ENCODE peak calls at places on chromosomes 7 and 10, in ten cellular contexts. One of them, this sample, is unnamed.

GRCh38 chr7:55171157-55171556 is 152.3 kb downstream of the EGFR start:
- DNase-seq in SJSA1: no peak
- DNase-seq in A673: no peak
- DNase-seq in right atrium auricular region: no peak
- DNase-seq in naive thymus-derived CD4-positive, alpha-beta T cell: no peak
- DNase-seq in left lung: no peak
- DNase-seq in mammary epithelial cell: no peak
- DNase-seq in tibial nerve: no peak
- DNase-seq in upper lobe of left lung: no peak
- DNase-seq in keratinocyte: no peak
- DNase-seq in this sample: no peak

GRCh38 chr7:28575241-28575643 is 162.9 kb downstream of the CREB5 start:
- DNase-seq in keratinocyte: no peak
- DNase-seq in naive thymus-derived CD4-positive, alpha-beta T cell: no peak
- DNase-seq in SJSA1: no peak
- DNase-seq in A673: no peak
- DNase-seq in left lung: no peak
- DNase-seq in mammary epithelial cell: peak; percentile 65
- DNase-seq in upper lobe of left lung: no peak
- DNase-seq in right atrium auricular region: no peak
- DNase-seq in tibial nerve: no peak
- DNase-seq in this sample: no peak

GRCh38 chr10:11344550-11344949 is 266.9 kb downstream of the USP6NL start:
- DNase-seq in naive thymus-derived CD4-positive, alpha-beta T cell: no peak
- DNase-seq in A673: no peak
- DNase-seq in tibial nerve: no peak
- DNase-seq in upper lobe of left lung: peak; percentile 76
- DNase-seq in left lung: peak; percentile 71
- DNase-seq in keratinocyte: no peak
- DNase-seq in SJSA1: no peak
- DNase-seq in right atrium auricular region: no peak
- DNase-seq in mammary epithelial cell: no peak
- DNase-seq in this sample: no peak

GRCh38 chr10:31646519-31646918 is 282.1 kb downstream of the ARHGAP12 start:
- DNase-seq in SJSA1: no peak
- DNase-seq in upper lobe of left lung: no peak
- DNase-seq in naive thymus-derived CD4-positive, alpha-beta T cell: no peak
- DNase-seq in right atrium auricular region: no peak
- DNase-seq in tibial nerve: no peak
- DNase-seq in A673: no peak
- DNase-seq in left lung: no peak
- DNase-seq in keratinocyte: no peak
- DNase-seq in mammary epithelial cell: peak; percentile 20
- DNase-seq in this sample: no peak

GRCh38 chr10:78927257-78927995 is 141.3 kb upstream of the ZMIZ1 start:
- DNase-seq in keratinocyte: no peak
- DNase-seq in right atrium auricular region: no peak
- DNase-seq in SJSA1: no peak
- DNase-seq in naive thymus-derived CD4-positive, alpha-beta T cell: no peak
- DNase-seq in upper lobe of left lung: no peak
- DNase-seq in A673: no peak
- DNase-seq in tibial nerve: no peak
- DNase-seq in left lung: no peak
- DNase-seq in mammary epithelial cell: peak; percentile 50
- DNase-seq in this sample: no peak

GRCh38 chr7:81468516-81468915 is 301.3 kb downstream of the HGF start:
- DNase-seq in A673: no peak
- DNase-seq in naive thymus-derived CD4-positive, alpha-beta T cell: no peak
- DNase-seq in keratinocyte: no peak
- DNase-seq in left lung: no peak
- DNase-seq in SJSA1: no peak
- DNase-seq in upper lobe of left lung: no peak
- DNase-seq in tibial nerve: no peak
- DNase-seq in mammary epithelial cell: no peak
- DNase-seq in right atrium auricular region: no peak
- DNase-seq in this sample: no peak

GRCh38 chr7:69078997-69079769 is 519.1 kb upstream of the AUTS2 start:
- DNase-seq in right atrium auricular region: no peak
- DNase-seq in SJSA1: no peak
- DNase-seq in upper lobe of left lung: no peak
- DNase-seq in keratinocyte: no peak
- DNase-seq in naive thymus-derived CD4-positive, alpha-beta T cell: no peak
- DNase-seq in mammary epithelial cell: no peak
- DNase-seq in tibial nerve: no peak
- DNase-seq in left lung: no peak
- DNase-seq in A673: no peak
- DNase-seq in this sample: no peak

GRCh38 chr10:99676435-99676834 is 17.1 kb downstream of the ENTPD7 start:
- DNase-seq in tibial nerve: no peak
- DNase-seq in SJSA1: no peak
- DNase-seq in mammary epithelial cell: no peak
- DNase-seq in left lung: no peak
- DNase-seq in naive thymus-derived CD4-positive, alpha-beta T cell: no peak
- DNase-seq in right atrium auricular region: no peak
- DNase-seq in A673: no peak
- DNase-seq in keratinocyte: no peak
- DNase-seq in upper lobe of left lung: no peak
- DNase-seq in this sample: no peak

GRCh38 chr7:36535866-36536664 is 146.4 kb downstream of the ANLN start:
- DNase-seq in keratinocyte: peak; percentile 35
- DNase-seq in upper lobe of left lung: no peak
- DNase-seq in naive thymus-derived CD4-positive, alpha-beta T cell: no peak
- DNase-seq in tibial nerve: no peak
- DNase-seq in SJSA1: no peak
- DNase-seq in A673: no peak
- DNase-seq in left lung: no peak
- DNase-seq in mammary epithelial cell: peak; percentile 86
- DNase-seq in right atrium auricular region: no peak
- DNase-seq in this sample: no peak

GRCh38 chr7:75881436-75882095 is 2.7 kb downstream of the RHBDD2 start:
- DNase-seq in left lung: no peak
- DNase-seq in naive thymus-derived CD4-positive, alpha-beta T cell: no peak
- DNase-seq in upper lobe of left lung: no peak
- DNase-seq in SJSA1: no peak
- DNase-seq in right atrium auricular region: no peak
- DNase-seq in tibial nerve: no peak
- DNase-seq in mammary epithelial cell: no peak
- DNase-seq in A673: peak; percentile 63
- DNase-seq in keratinocyte: no peak
- DNase-seq in this sample: no peak

GRCh38 chr7:75878769-75879596 is at the start of gene RHBDD2:
- DNase-seq in keratinocyte: peak; percentile 59
- DNase-seq in tibial nerve: peak; percentile 93
- DNase-seq in SJSA1: peak; percentile 96
- DNase-seq in left lung: peak; percentile 98
- DNase-seq in upper lobe of left lung: peak; percentile 99
- DNase-seq in naive thymus-derived CD4-positive, alpha-beta T cell: peak; percentile 96
- DNase-seq in mammary epithelial cell: peak; percentile 90
- DNase-seq in A673: peak; percentile 96
- DNase-seq in right atrium auricular region: peak; percentile 96
- DNase-seq in this sample: peak; percentile 95

GRCh38 chr7:75879771-75880184 is 944 bp downstream of the RHBDD2 start:
- DNase-seq in mammary epithelial cell: no peak
- DNase-seq in upper lobe of left lung: no peak
- DNase-seq in right atrium auricular region: no peak
- DNase-seq in tibial nerve: no peak
- DNase-seq in keratinocyte: no peak
- DNase-seq in SJSA1: no peak
- DNase-seq in left lung: no peak
- DNase-seq in naive thymus-derived CD4-positive, alpha-beta T cell: peak; percentile 90
- DNase-seq in A673: peak; percentile 78
- DNase-seq in this sample: no peak

GRCh38 chr7:75878312-75878768 is 494 bp upstream of the RHBDD2 start:
- DNase-seq in left lung: no peak
- DNase-seq in right atrium auricular region: no peak
- DNase-seq in keratinocyte: no peak
- DNase-seq in upper lobe of left lung: no peak
- DNase-seq in naive thymus-derived CD4-positive, alpha-beta T cell: no peak
- DNase-seq in SJSA1: no peak
- DNase-seq in tibial nerve: no peak
- DNase-seq in A673: no peak
- DNase-seq in mammary epithelial cell: no peak
- DNase-seq in this sample: no peak

DNA sequence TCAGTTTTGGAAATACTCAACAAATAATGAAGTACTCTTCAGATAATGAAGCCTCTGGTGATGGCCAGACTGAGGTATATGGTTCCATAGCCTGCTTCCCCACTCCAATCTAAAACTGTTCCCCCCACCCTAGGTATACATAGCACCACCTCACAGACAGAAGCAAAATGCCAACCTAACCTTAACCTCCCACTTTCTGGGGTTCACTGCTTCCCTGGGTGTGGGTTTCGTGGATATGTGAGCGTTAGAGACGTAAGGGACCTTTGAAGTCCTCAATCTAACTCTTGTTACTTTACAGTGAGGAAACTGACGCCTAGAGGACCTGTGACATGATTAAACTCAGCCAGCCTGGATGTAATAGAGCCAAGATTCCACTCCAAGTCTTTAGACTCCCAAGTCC is 1.4 kb downstream of the RHBDD2 start:
- DNase-seq in mammary epithelial cell: no peak
- DNase-seq in keratinocyte: no peak
- DNase-seq in naive thymus-derived CD4-positive, alpha-beta T cell: peak; percentile 42
- DNase-seq in upper lobe of left lung: no peak
- DNase-seq in tibial nerve: no peak
- DNase-seq in right atrium auricular region: no peak
- DNase-seq in SJSA1: no peak
- DNase-seq in left lung: no peak
- DNase-seq in A673: no peak
- DNase-seq in this sample: no peak
- H3K4me3 ChIP-seq in mammary epithelial cell: peak overlapping the region; percentile 100
- H3K4me3 ChIP-seq in keratinocyte: peak overlapping the region; percentile 84
- H3K4me3 ChIP-seq in naive thymus-derived CD4-positive, alpha-beta T cell: peak overlapping the region; percentile 94
- H3K4me3 ChIP-seq in upper lobe of left lung: peak overlapping the region; percentile 91
- H3K4me3 ChIP-seq in tibial nerve: peak overlapping the region; percentile 82
- H3K4me3 ChIP-seq in right atrium auricular region: peak overlapping the region; percentile 98
- H3K4me3 ChIP-seq in SJSA1: peak overlapping the region; percentile 84
- H3K4me3 ChIP-seq in left lung: peak overlapping the region; percentile 99
- H3K4me3 ChIP-seq in A673: peak overlapping the region; percentile 75
- H3K4me3 ChIP-seq in this sample: no peak overlapping the region

GRCh38 chr10:69573056-69573806 is at the start of gene NEUROG3:
- DNase-seq in left lung: no peak
- DNase-seq in tibial nerve: no peak
- DNase-seq in naive thymus-derived CD4-positive, alpha-beta T cell: no peak
- DNase-seq in keratinocyte: no peak
- DNase-seq in A673: no peak
- DNase-seq in right atrium auricular region: no peak
- DNase-seq in mammary epithelial cell: no peak
- DNase-seq in SJSA1: no peak
- DNase-seq in upper lobe of left lung: peak; percentile 81
- DNase-seq in this sample: peak; percentile 61

GRCh38 chr10:69575164-69575722 is 2.0 kb upstream of the NEUROG3 start:
- DNase-seq in left lung: no peak
- DNase-seq in upper lobe of left lung: no peak
- DNase-seq in mammary epithelial cell: no peak
- DNase-seq in SJSA1: no peak
- DNase-seq in naive thymus-derived CD4-positive, alpha-beta T cell: no peak
- DNase-seq in tibial nerve: no peak
- DNase-seq in right atrium auricular region: no peak
- DNase-seq in A673: no peak
- DNase-seq in keratinocyte: no peak
- DNase-seq in this sample: no peak

GRCh38 chr10:69572159-69573055 is 815 bp downstream of the NEUROG3 start:
- DNase-seq in tibial nerve: no peak
- DNase-seq in right atrium auricular region: no peak
- DNase-seq in SJSA1: no peak
- DNase-seq in A673: no peak
- DNase-seq in keratinocyte: no peak
- DNase-seq in upper lobe of left lung: peak; percentile 82
- DNase-seq in naive thymus-derived CD4-positive, alpha-beta T cell: no peak
- DNase-seq in mammary epithelial cell: peak; percentile 14
- DNase-seq in left lung: no peak
- DNase-seq in this sample: no peak

GRCh38 chr10:69576334-69577011 is 3.3 kb upstream of the NEUROG3 start:
- DNase-seq in upper lobe of left lung: peak; percentile 60
- DNase-seq in left lung: no peak
- DNase-seq in naive thymus-derived CD4-positive, alpha-beta T cell: no peak
- DNase-seq in right atrium auricular region: no peak
- DNase-seq in keratinocyte: no peak
- DNase-seq in mammary epithelial cell: peak; percentile 45
- DNase-seq in tibial nerve: no peak
- DNase-seq in A673: no peak
- DNase-seq in SJSA1: no peak
- DNase-seq in this sample: no peak

GRCh38 chr10:69574571-69574978 is 1.4 kb upstream of the NEUROG3 start:
- DNase-seq in left lung: no peak
- DNase-seq in mammary epithelial cell: no peak
- DNase-seq in SJSA1: no peak
- DNase-seq in naive thymus-derived CD4-positive, alpha-beta T cell: no peak
- DNase-seq in right atrium auricular region: no peak
- DNase-seq in upper lobe of left lung: no peak
- DNase-seq in A673: no peak
- DNase-seq in tibial nerve: no peak
- DNase-seq in keratinocyte: no peak
- DNase-seq in this sample: no peak
- H3K27me3 ChIP-seq in left lung: peaks cover 95% of the 10 kb centered on the region
- H3K27me3 ChIP-seq in mammary epithelial cell: peaks cover 76% of the 10 kb centered on the region
- H3K27me3 ChIP-seq in SJSA1: peaks cover 96% of the 10 kb centered on the region
- H3K27me3 ChIP-seq in naive thymus-derived CD4-positive, alpha-beta T cell: peaks cover 30% of the 10 kb centered on the region
- H3K27me3 ChIP-seq in right atrium auricular region: peaks cover 12% of the 10 kb centered on the region
- H3K27me3 ChIP-seq in upper lobe of left lung: peaks cover 56% of the 10 kb centered on the region
- H3K27me3 ChIP-seq in A673: peaks cover 99% of the 10 kb centered on the region
- H3K27me3 ChIP-seq in tibial nerve: peaks cover 90% of the 10 kb centered on the region
- H3K27me3 ChIP-seq in keratinocyte: peaks cover 97% of the 10 kb centered on the region
- H3K27me3 ChIP-seq in this sample: peaks cover 25% of the 10 kb centered on the region

DNA sequence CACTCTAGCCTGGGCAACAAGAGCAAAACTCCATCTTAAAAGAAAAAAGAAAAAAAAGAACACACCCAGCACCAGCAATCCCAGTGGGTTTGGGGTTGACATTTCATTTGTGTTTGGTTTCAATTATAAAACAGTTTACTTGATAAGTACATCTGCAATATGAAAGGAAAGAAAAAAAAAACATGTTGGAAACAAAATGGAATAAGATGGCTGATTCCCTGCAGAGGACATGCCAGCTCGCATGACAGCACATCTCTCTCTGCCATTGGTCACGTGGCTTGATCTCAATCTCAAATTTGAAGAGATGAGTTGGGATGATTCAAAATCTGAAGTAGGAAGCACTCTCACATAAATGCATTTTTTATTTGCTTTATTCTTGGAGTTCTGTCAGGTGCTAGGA is 28.0 kb downstream of the MYOF start:
- DNase-seq in left lung: no peak
- DNase-seq in right atrium auricular region: no peak
- DNase-seq in naive thymus-derived CD4-positive, alpha-beta T cell: no peak
- DNase-seq in mammary epithelial cell: no peak
- DNase-seq in tibial nerve: no peak
- DNase-seq in upper lobe of left lung: no peak
- DNase-seq in keratinocyte: no peak
- DNase-seq in A673: no peak
- DNase-seq in SJSA1: no peak
- DNase-seq in this sample: no peak
- H3K36me3 ChIP-seq in left lung: no peaks in the 10 kb centered on the region
- H3K36me3 ChIP-seq in right atrium auricular region: peaks cover 8% of the 10 kb centered on the region
- H3K36me3 ChIP-seq in naive thymus-derived CD4-positive, alpha-beta T cell: no peaks in the 10 kb centered on the region
- H3K36me3 ChIP-seq in mammary epithelial cell: peaks cover 32% of the 10 kb centered on the region
- H3K36me3 ChIP-seq in tibial nerve: no peaks in the 10 kb centered on the region
- H3K36me3 ChIP-seq in upper lobe of left lung: no peaks in the 10 kb centered on the region
- H3K36me3 ChIP-seq in keratinocyte: peaks cover 31% of the 10 kb centered on the region
- H3K36me3 ChIP-seq in A673: no peaks in the 10 kb centered on the region
- H3K36me3 ChIP-seq in SJSA1: peaks cover 82% of the 10 kb centered on the region
- H3K36me3 ChIP-seq in this sample: peaks cover 2% of the 10 kb centered on the region

GRCh38 chr10:97850446-97850845 is 803 bp downstream of the GOLGA7B start:
- DNase-seq in upper lobe of left lung: no peak
- DNase-seq in tibial nerve: no peak
- DNase-seq in mammary epithelial cell: no peak
- DNase-seq in left lung: no peak
- DNase-seq in keratinocyte: no peak
- DNase-seq in right atrium auricular region: no peak
- DNase-seq in SJSA1: no peak
- DNase-seq in naive thymus-derived CD4-positive, alpha-beta T cell: peak; percentile 48
- DNase-seq in A673: no peak
- DNase-seq in this sample: no peak
- H3K4me3 ChIP-seq in upper lobe of left lung: peak overlapping the region; percentile 75
- H3K4me3 ChIP-seq in tibial nerve: peak overlapping the region; percentile 68
- H3K4me3 ChIP-seq in mammary epithelial cell: peak overlapping the region; percentile 45
- H3K4me3 ChIP-seq in left lung: peak overlapping the region; percentile 53
- H3K4me3 ChIP-seq in keratinocyte: peak overlapping the region; percentile 26
- H3K4me3 ChIP-seq in right atrium auricular region: peak overlapping the region; percentile 56
- H3K4me3 ChIP-seq in SJSA1: no peak overlapping the region
- H3K4me3 ChIP-seq in naive thymus-derived CD4-positive, alpha-beta T cell: peak overlapping the region; percentile 74
- H3K4me3 ChIP-seq in A673: peak overlapping the region; percentile 54
- H3K4me3 ChIP-seq in this sample: peak overlapping the region; percentile 32